ENCODE peak calls at places on chromosomes 2 and 18, in five cellular contexts. One of them, this sample, is unnamed.

GRCh38 chr2:9273496-9273895 is 66.9 kb downstream of the ASAP2 start:
- DNase-seq in psoas muscle: no peak
- DNase-seq in BJ: no peak
- DNase-seq in AG09309: no peak
- DNase-seq in upper lobe of right lung: no peak
- DNase-seq in this sample: no peak

GRCh38 chr2:170582747-170583463 is 132.2 kb upstream of the SP5 start:
- DNase-seq in psoas muscle: no peak
- DNase-seq in BJ: no peak
- DNase-seq in AG09309: no peak
- DNase-seq in upper lobe of right lung: no peak
- DNase-seq in this sample: no peak

GRCh38 chr2:21633531-21634310 is 510.0 kb downstream of the TDRD15 start:
- DNase-seq in psoas muscle: no peak
- DNase-seq in BJ: no peak
- DNase-seq in AG09309: no peak
- DNase-seq in upper lobe of right lung: no peak
- DNase-seq in this sample: no peak

GRCh38 chr18:12317664-12318333 is 9.8 kb downstream of the TUBB6 start:
- DNase-seq in psoas muscle: no peak
- DNase-seq in BJ: peak; percentile 64
- DNase-seq in AG09309: no peak
- DNase-seq in upper lobe of right lung: no peak
- DNase-seq in this sample: no peak

GRCh38 chr2:224937887-224938286 is 104.4 kb downstream of the DOCK10 start:
- DNase-seq in psoas muscle: no peak
- DNase-seq in BJ: no peak
- DNase-seq in AG09309: no peak
- DNase-seq in upper lobe of right lung: no peak
- DNase-seq in this sample: no peak

GRCh38 chr2:12855508-12855907 is 138.8 kb downstream of the TRIB2 start:
- DNase-seq in psoas muscle: no peak
- DNase-seq in BJ: no peak
- DNase-seq in AG09309: no peak
- DNase-seq in upper lobe of right lung: no peak
- DNase-seq in this sample: no peak

GRCh38 chr18:5253910-5254309 is 41.6 kb downstream of the ZBTB14 start:
- DNase-seq in psoas muscle: no peak
- DNase-seq in BJ: no peak
- DNase-seq in AG09309: no peak
- DNase-seq in upper lobe of right lung: no peak
- DNase-seq in this sample: no peak

GRCh38 chr2:200319587-200320337 is 13.3 kb downstream of the SPATS2L start:
- DNase-seq in psoas muscle: no peak
- DNase-seq in BJ: no peak
- DNase-seq in AG09309: no peak
- DNase-seq in upper lobe of right lung: no peak
- DNase-seq in this sample: no peak

GRCh38 chr2:95354925-95355324 is 47.6 kb upstream of the FAHD2A start:
- DNase-seq in psoas muscle: no peak
- DNase-seq in BJ: no peak
- DNase-seq in AG09309: no peak
- DNase-seq in upper lobe of right lung: peak; percentile 44
- DNase-seq in this sample: no peak

DNA sequence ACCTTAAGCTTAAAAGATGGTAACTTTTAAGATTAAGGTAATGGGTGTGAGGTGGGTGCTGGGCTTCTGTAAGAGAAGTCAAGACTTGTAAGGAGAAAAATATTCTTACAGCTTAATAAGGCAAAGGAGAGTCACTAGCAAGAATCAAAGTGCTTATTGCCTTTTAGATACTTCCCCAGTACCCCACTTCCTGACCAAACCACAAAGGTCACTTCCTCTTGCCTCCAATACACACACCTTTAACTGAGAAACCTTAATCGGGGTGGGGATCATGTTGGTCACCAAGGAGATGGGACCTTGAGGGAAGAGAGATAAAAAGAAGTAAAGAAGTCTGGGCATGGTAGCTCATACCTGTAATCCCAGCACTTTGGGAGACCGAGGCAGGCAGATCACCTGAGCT is 10.6 kb upstream of the ATG16L1 start:
- DNase-seq in psoas muscle: no peak
- DNase-seq in BJ: no peak
- DNase-seq in AG09309: no peak
- DNase-seq in upper lobe of right lung: no peak
- DNase-seq in this sample: no peak
- H3K4me3 ChIP-seq in psoas muscle: no peak overlapping the region
- H3K4me3 ChIP-seq in BJ: no peak overlapping the region
- H3K4me3 ChIP-seq in AG09309: no peak overlapping the region
- H3K4me3 ChIP-seq in upper lobe of right lung: no peak overlapping the region
- H3K4me3 ChIP-seq in this sample: no peak overlapping the region

GRCh38 chr2:72718906-72719305 is 106.9 kb downstream of the EXOC6B start:
- DNase-seq in psoas muscle: no peak
- DNase-seq in BJ: no peak
- DNase-seq in AG09309: no peak
- DNase-seq in upper lobe of right lung: no peak
- DNase-seq in this sample: no peak

GRCh38 chr2:72712304-72712703 is 113.5 kb downstream of the EXOC6B start:
- DNase-seq in psoas muscle: no peak
- DNase-seq in BJ: no peak
- DNase-seq in AG09309: no peak
- DNase-seq in upper lobe of right lung: no peak
- DNase-seq in this sample: no peak

GRCh38 chr2:72712977-72713376 is 112.9 kb downstream of the EXOC6B start:
- DNase-seq in psoas muscle: no peak
- DNase-seq in BJ: no peak
- DNase-seq in AG09309: no peak
- DNase-seq in upper lobe of right lung: no peak
- DNase-seq in this sample: no peak

GRCh38 chr2:72710418-72711152 is 115.2 kb downstream of the EXOC6B start:
- DNase-seq in psoas muscle: no peak
- DNase-seq in BJ: no peak
- DNase-seq in AG09309: no peak
- DNase-seq in upper lobe of right lung: no peak
- DNase-seq in this sample: no peak

GRCh38 chr2:72713857-72714256 is 112.0 kb downstream of the EXOC6B start:
- DNase-seq in psoas muscle: no peak
- DNase-seq in BJ: no peak
- DNase-seq in AG09309: no peak
- DNase-seq in upper lobe of right lung: no peak
- DNase-seq in this sample: no peak
- TF ChIP-seq CTCF in psoas muscle: no peak
- TF ChIP-seq CTCF in BJ: no peak
- TF ChIP-seq CTCF in AG09309: no peak
- TF ChIP-seq CTCF in upper lobe of right lung: no peak
- TF ChIP-seq CTCF in this sample: peak; percentile 20

DNA sequence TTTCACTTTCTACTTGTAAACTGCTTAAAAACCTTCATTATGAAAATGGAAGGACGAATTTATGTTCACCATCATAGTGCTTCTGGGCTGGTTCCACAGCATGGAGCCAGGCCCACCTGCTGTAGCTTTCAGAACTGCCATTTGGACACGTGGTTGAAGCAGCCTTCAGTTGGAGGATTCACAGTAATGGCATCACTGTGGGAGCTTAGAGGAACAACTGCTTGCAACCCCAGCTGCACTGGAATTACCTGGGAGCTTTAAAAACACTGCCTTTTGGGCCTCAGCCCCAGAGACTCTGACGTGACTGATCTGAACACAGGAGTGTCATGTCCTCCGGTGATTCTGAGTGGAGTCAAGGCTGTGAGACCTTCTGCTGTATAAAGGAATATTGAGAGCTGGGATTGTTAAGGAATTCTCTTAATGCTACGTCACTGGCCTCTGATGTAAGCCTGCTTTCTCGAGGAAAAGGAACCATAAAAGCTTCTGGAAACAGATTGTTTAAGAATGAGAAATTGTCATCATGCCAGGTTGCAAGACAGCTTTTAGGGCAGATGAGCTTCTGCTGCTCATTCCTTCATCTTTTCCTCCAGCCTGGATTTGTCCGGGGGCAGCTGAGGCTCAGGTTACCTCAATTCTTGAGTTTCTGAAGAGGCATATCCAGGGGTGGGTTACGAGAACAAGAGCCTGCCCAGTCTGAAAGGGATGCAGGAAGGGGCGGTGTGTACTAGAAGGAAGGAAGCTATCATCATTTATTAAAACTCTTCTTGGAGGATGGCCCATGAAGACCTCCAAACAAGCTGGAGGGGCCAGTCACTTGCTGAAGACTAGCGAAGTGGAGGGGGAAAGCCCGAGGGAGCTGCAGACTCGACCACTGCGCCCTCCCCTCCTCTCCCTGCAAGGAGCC is 1.3 kb upstream of the IL1R1 start:
- DNase-seq in psoas muscle: no peak
- DNase-seq in BJ: peak; percentile 91
- DNase-seq in AG09309: peak; percentile 92
- DNase-seq in upper lobe of right lung: no peak
- DNase-seq in this sample: no peak
- H3K4me3 ChIP-seq in psoas muscle: peak overlapping the region; percentile 87
- H3K4me3 ChIP-seq in BJ: peak overlapping the region; percentile 55
- H3K4me3 ChIP-seq in AG09309: no peak overlapping the region
- H3K4me3 ChIP-seq in upper lobe of right lung: peak overlapping the region; percentile 75
- H3K4me3 ChIP-seq in this sample: no peak overlapping the region

DNA sequence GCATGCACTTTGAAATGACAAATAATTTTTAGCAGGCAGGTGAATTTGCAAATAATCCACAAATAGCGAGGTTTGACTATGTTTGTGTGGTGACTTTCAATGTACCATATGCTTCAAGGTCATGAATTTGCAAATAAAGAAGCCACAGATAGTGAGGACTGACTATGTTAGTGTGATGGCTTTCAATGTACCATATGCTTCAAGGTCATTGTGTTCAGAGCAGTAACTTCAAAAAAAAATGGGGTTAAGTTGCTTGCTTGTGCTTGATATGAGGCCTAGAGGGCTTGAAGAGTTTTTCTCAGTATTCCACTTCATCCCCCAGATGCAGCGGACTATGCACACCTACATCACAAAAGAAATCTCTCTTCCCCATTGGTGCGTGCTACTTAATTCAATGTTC is 602.9 kb upstream of the LRRTM4 start:
- DNase-seq in psoas muscle: no peak
- DNase-seq in BJ: no peak
- DNase-seq in AG09309: no peak
- DNase-seq in upper lobe of right lung: no peak
- DNase-seq in this sample: no peak
- TF ChIP-seq CTCF in psoas muscle: no peak
- TF ChIP-seq CTCF in BJ: no peak
- TF ChIP-seq CTCF in AG09309: no peak
- TF ChIP-seq CTCF in upper lobe of right lung: no peak
- TF ChIP-seq CTCF in this sample: no peak

GRCh38 chr18:25348361-25349130 is 3.4 kb downstream of the ZNF521 start:
- DNase-seq in psoas muscle: no peak
- DNase-seq in BJ: no peak
- DNase-seq in AG09309: no peak
- DNase-seq in upper lobe of right lung: no peak
- DNase-seq in this sample: no peak
- H3K4me3 ChIP-seq in psoas muscle: peak overlapping the region; percentile 88
- H3K4me3 ChIP-seq in BJ: peak overlapping the region; percentile 87
- H3K4me3 ChIP-seq in AG09309: peak overlapping the region; percentile 65
- H3K4me3 ChIP-seq in upper lobe of right lung: peak overlapping the region; percentile 76
- H3K4me3 ChIP-seq in this sample: peak overlapping the region; percentile 86

This sample was measured in retinal pigment epithelial cell.